ENCODE peak calls at places on chromosomes 2 and 18, in five cellular contexts. N, Z, X, S and Q are unnamed samples.

GRCh38 chr18:28607991-28608390 is 431.1 kb upstream of the CDH2 start:
- DNase-seq in Z (no peak), X (no peak), N (no peak), S (no peak), Q (no peak)

GRCh38 chr18:46449033-46449432 is 208.0 kb downstream of the LOXHD1 start:
- DNase-seq in N (no peak), X (no peak), S (no peak), Z (no peak), Q (no peak)

GRCh38 chr2:234060236-234060635 is 9.7 kb downstream of the SPP2 start:
- DNase-seq in N (no peak), X (no peak), Z (no peak), S (no peak), Q (no peak)

GRCh38 chr2:201093573-201093972 is 21.8 kb downstream of the NDUFB3 start:
- DNase-seq in N (no peak), Z (no peak), S (no peak), X (no peak), Q (no peak)

GRCh38 chr2:80461505-80462197 is 157.1 kb upstream of the LRRTM1 start:
- DNase-seq in Z (no peak), S (no peak), N (peak; percentile 44), X (no peak), Q (no peak)

GRCh38 chr2:236676131-236676873 is 106.7 kb downstream of the ACKR3 start:
- DNase-seq in X (no peak), N (no peak), Z (no peak), S (no peak), Q (no peak)

GRCh38 chr2:218063541-218064295 is 5.3 kb upstream of the RUFY4 start:
- DNase-seq in X (no peak), Z (no peak), S (no peak), N (no peak), Q (no peak)

GRCh38 chr2:239193925-239194687 is 206.7 kb downstream of the HDAC4 start:
- DNase-seq in X (no peak), S (peak; percentile 51), Z (no peak), N (no peak), Q (peak; percentile 64)

GRCh38 chr2:109324859-109325258 is 195.9 kb downstream of the SH3RF3 start:
- DNase-seq in X (no peak), S (peak; percentile 88), Z (no peak), N (no peak), Q (peak; percentile 87)

DNA sequence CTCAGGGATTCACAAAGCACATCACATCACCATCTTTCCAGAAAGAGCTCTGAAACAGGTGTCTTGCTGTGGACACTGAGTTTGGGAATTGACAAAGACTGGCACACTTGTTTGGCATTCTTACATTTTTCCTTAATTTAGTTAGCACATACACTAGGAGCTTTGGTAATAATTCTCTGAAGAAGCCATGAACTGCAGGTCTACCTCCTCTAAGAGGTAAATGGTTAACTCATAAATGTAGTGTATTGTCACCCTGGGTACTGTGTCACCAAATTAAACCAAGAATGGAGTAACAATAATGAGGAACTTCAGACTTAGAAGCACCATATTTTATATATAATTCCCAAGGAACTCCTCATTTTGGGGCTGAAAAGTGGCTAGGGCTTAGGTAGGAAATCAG is 22.6 kb downstream of the EIF4E2 start:
- DNase-seq in Z (no peak), S (no peak), N (no peak), X (no peak), Q (no peak)
- H3K36me3 ChIP-seq in Z (peaks cover 20% of the 10 kb centered on the region), S (peaks cover 59% of the 10 kb centered on the region), N (peaks cover 43% of the 10 kb centered on the region), X (peaks cover 45% of the 10 kb centered on the region), Q (peaks cover 33% of the 10 kb centered on the region)

GRCh38 chr2:1956520-1957289 is 212.4 kb upstream of the PXDN start:
- DNase-seq in Z (no peak), S (no peak), N (no peak), X (no peak), Q (peak; percentile 39)
- TF ChIP-seq EP300 in Z (no peak), S (no peak), N (no peak), X (no peak), Q (no peak)

GRCh38 chr2:241125626-241126025 is 23.5 kb upstream of the MTERF4 start:
- DNase-seq in X (no peak), N (no peak), S (peak; percentile 41), Z (no peak), Q (peak; percentile 43)

GRCh38 chr2:241126201-241126611 is 23.1 kb downstream of the PASK start:
- DNase-seq in X (no peak), Z (no peak), S (peak; percentile 48), N (no peak), Q (peak; percentile 56)

GRCh38 chr2:241128266-241128665 is 21.0 kb downstream of the PASK start:
- DNase-seq in Z (no peak), S (peak; percentile 51), X (no peak), N (no peak), Q (peak; percentile 14)

GRCh38 chr2:241129086-241129871 is 20.0 kb downstream of the PASK start:
- DNase-seq in Z (no peak), X (no peak), S (peak; percentile 18), N (no peak), Q (peak; percentile 30)

GRCh38 chr2:241126771-241127202 is 22.5 kb downstream of the PASK start:
- DNase-seq in N (no peak), X (no peak), S (peak; percentile 47), Z (no peak), Q (peak; percentile 56)
- H3K36me3 ChIP-seq in N (peaks cover 16% of the 10 kb centered on the region), X (peaks cover 10% of the 10 kb centered on the region), S (peaks cover 9% of the 10 kb centered on the region), Z (peaks cover 15% of the 10 kb centered on the region), Q (no peaks in the 10 kb centered on the region)

DNA sequence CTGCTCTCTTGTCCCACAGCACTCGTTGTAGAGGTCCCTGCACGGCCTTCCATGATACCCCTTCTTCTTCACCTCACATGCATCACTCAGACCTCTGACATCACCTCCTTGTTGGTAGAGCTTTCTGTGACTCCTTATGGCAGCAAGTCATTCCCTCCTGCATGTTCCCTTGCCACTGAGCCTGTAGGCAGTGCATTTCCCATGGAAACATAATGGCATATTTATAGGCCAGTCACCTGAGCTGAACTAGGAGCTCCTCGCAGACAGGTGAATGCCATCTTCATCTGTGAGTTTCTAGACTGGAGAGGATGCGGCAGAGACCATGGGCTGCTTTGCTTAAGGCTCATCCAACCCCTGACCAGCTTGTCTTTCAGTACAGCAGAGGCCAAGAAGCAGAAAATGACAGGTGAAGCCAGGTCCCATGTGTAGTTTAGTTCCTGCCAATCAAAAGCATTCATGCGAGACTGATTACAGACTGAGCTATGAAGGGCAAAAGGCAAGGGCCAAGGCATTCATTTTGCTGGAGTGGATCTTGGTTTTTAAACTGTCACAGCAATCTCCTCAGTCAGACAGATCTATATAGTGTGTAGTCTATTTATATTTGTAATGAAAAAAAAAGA is 59.4 kb upstream of the NEDD4L start:
- DNase-seq in Z (no peak), N (no peak), S (no peak), X (no peak), Q (no peak)
- TF ChIP-seq EP300 in Z (no peak), N (no peak), S (no peak), X (no peak), Q (no peak)